ENCODE peak calls at places on chromosomes 6 and 20, in eight cellular contexts. One of them, this sample, is unnamed.
A peak's percentile ranks its signal among the peaks of the same experiment; 100 is the strongest.

GRCh38 chr6:126477678-126478077 is 137.8 kb downstream of the CENPW start:
- DNase-seq in H1: no peak
- DNase-seq in adrenal gland: no peak
- DNase-seq in Peyer's patch: no peak
- DNase-seq in AG09309: no peak
- DNase-seq in CD8-positive, alpha-beta memory T cell: no peak
- DNase-seq in hepatocyte: no peak
- DNase-seq in cardiac muscle cell: no peak
- DNase-seq in this sample: no peak

GRCh38 chr6:147395158-147395557 is 113.3 kb upstream of the SAMD5 start:
- DNase-seq in CD8-positive, alpha-beta memory T cell: no peak
- DNase-seq in Peyer's patch: no peak
- DNase-seq in H1: no peak
- DNase-seq in adrenal gland: no peak
- DNase-seq in hepatocyte: no peak
- DNase-seq in AG09309: no peak
- DNase-seq in cardiac muscle cell: peak; percentile 26
- DNase-seq in this sample: no peak

GRCh38 chr20:50366270-50367103 is 143.7 kb upstream of the PTPN1 start:
- DNase-seq in CD8-positive, alpha-beta memory T cell: no peak
- DNase-seq in cardiac muscle cell: peak; percentile 92
- DNase-seq in hepatocyte: peak; percentile 92
- DNase-seq in adrenal gland: peak; percentile 79
- DNase-seq in H1: no peak
- DNase-seq in Peyer's patch: peak; percentile 93
- DNase-seq in AG09309: peak; percentile 8
- DNase-seq in this sample: no peak

GRCh38 chr6:2990179-2990931 is 9.3 kb upstream of the NQO2 start:
- DNase-seq in AG09309: no peak
- DNase-seq in CD8-positive, alpha-beta memory T cell: no peak
- DNase-seq in hepatocyte: peak; percentile 50
- DNase-seq in cardiac muscle cell: peak; percentile 48
- DNase-seq in Peyer's patch: peak; percentile 70
- DNase-seq in H1: no peak
- DNase-seq in adrenal gland: peak; percentile 81
- DNase-seq in this sample: no peak

GRCh38 chr6:137451926-137452325 is 42.3 kb downstream of the OLIG3 start:
- DNase-seq in CD8-positive, alpha-beta memory T cell: no peak
- DNase-seq in adrenal gland: no peak
- DNase-seq in Peyer's patch: no peak
- DNase-seq in AG09309: peak; percentile 52
- DNase-seq in hepatocyte: no peak
- DNase-seq in cardiac muscle cell: no peak
- DNase-seq in H1: no peak
- DNase-seq in this sample: no peak

GRCh38 chr6:113211185-113211584 is 646.0 kb upstream of the MARCKS start:
- DNase-seq in CD8-positive, alpha-beta memory T cell: no peak
- DNase-seq in cardiac muscle cell: no peak
- DNase-seq in hepatocyte: no peak
- DNase-seq in adrenal gland: no peak
- DNase-seq in AG09309: no peak
- DNase-seq in H1: no peak
- DNase-seq in Peyer's patch: no peak
- DNase-seq in this sample: no peak

GRCh38 chr20:5070570-5070969 is 49.2 kb downstream of the PCNA start:
- DNase-seq in H1: no peak
- DNase-seq in hepatocyte: no peak
- DNase-seq in adrenal gland: no peak
- DNase-seq in cardiac muscle cell: no peak
- DNase-seq in CD8-positive, alpha-beta memory T cell: no peak
- DNase-seq in AG09309: no peak
- DNase-seq in Peyer's patch: no peak
- DNase-seq in this sample: no peak

GRCh38 chr6:99613705-99614429 is 7.2 kb downstream of the PRDM13 start:
- DNase-seq in CD8-positive, alpha-beta memory T cell: peak; percentile 32
- DNase-seq in AG09309: no peak
- DNase-seq in hepatocyte: peak; percentile 32
- DNase-seq in cardiac muscle cell: no peak
- DNase-seq in H1: no peak
- DNase-seq in adrenal gland: no peak
- DNase-seq in Peyer's patch: no peak
- DNase-seq in this sample: no peak

GRCh38 chr6:28208180-28208659 is 16.9 kb upstream of the ZSCAN9 start:
- DNase-seq in adrenal gland: no peak
- DNase-seq in H1: no peak
- DNase-seq in CD8-positive, alpha-beta memory T cell: no peak
- DNase-seq in Peyer's patch: no peak
- DNase-seq in hepatocyte: no peak
- DNase-seq in cardiac muscle cell: no peak
- DNase-seq in AG09309: no peak
- DNase-seq in this sample: no peak

GRCh38 chr6:135224037-135224647 is 43.0 kb downstream of the MYB start:
- DNase-seq in hepatocyte: no peak
- DNase-seq in adrenal gland: no peak
- DNase-seq in AG09309: no peak
- DNase-seq in Peyer's patch: no peak
- DNase-seq in CD8-positive, alpha-beta memory T cell: peak; percentile 34
- DNase-seq in cardiac muscle cell: no peak
- DNase-seq in H1: no peak
- DNase-seq in this sample: no peak

GRCh38 chr20:53386186-53386681 is 207.4 kb downstream of the ZNF217 start:
- DNase-seq in AG09309: no peak
- DNase-seq in Peyer's patch: no peak
- DNase-seq in hepatocyte: no peak
- DNase-seq in H1: no peak
- DNase-seq in cardiac muscle cell: no peak
- DNase-seq in adrenal gland: no peak
- DNase-seq in CD8-positive, alpha-beta memory T cell: no peak
- DNase-seq in this sample: no peak

GRCh38 chr6:30087876-30088275 is 12.3 kb upstream of the RNF39 start:
- DNase-seq in AG09309: no peak
- DNase-seq in CD8-positive, alpha-beta memory T cell: no peak
- DNase-seq in hepatocyte: no peak
- DNase-seq in Peyer's patch: no peak
- DNase-seq in H1: no peak
- DNase-seq in adrenal gland: no peak
- DNase-seq in cardiac muscle cell: no peak
- DNase-seq in this sample: no peak

GRCh38 chr20:34301587-34302311 is 1.4 kb downstream of the AHCY start:
- DNase-seq in adrenal gland: no peak
- DNase-seq in AG09309: no peak
- DNase-seq in cardiac muscle cell: no peak
- DNase-seq in H1: no peak
- DNase-seq in Peyer's patch: no peak
- DNase-seq in CD8-positive, alpha-beta memory T cell: no peak
- DNase-seq in hepatocyte: no peak
- DNase-seq in this sample: no peak
- H3K4me3 ChIP-seq in adrenal gland: no peak overlapping the region
- H3K4me3 ChIP-seq in AG09309: peak overlapping the region; percentile 79
- H3K4me3 ChIP-seq in cardiac muscle cell: peak overlapping the region; percentile 93
- H3K4me3 ChIP-seq in H1: peak overlapping the region; percentile 90
- H3K4me3 ChIP-seq in Peyer's patch: peak overlapping the region; percentile 91
- H3K4me3 ChIP-seq in CD8-positive, alpha-beta memory T cell: peak overlapping the region; percentile 94
- H3K4me3 ChIP-seq in hepatocyte: peak overlapping the region; percentile 86
- H3K4me3 ChIP-seq in this sample: peak overlapping the region; percentile 99

GRCh38 chr20:327946-328563 is 2.7 kb downstream of the SOX12 start:
- DNase-seq in H1: no peak
- DNase-seq in cardiac muscle cell: peak; percentile 23
- DNase-seq in adrenal gland: no peak
- DNase-seq in hepatocyte: peak; percentile 9
- DNase-seq in Peyer's patch: no peak
- DNase-seq in AG09309: no peak
- DNase-seq in CD8-positive, alpha-beta memory T cell: no peak
- DNase-seq in this sample: no peak

GRCh38 chr20:328596-329324 is 3.4 kb downstream of the SOX12 start:
- DNase-seq in CD8-positive, alpha-beta memory T cell: peak; percentile 52
- DNase-seq in AG09309: no peak
- DNase-seq in adrenal gland: no peak
- DNase-seq in Peyer's patch: no peak
- DNase-seq in cardiac muscle cell: no peak
- DNase-seq in H1: no peak
- DNase-seq in hepatocyte: no peak
- DNase-seq in this sample: no peak

GRCh38 chr20:329851-330232 is 4.5 kb downstream of the SOX12 start:
- DNase-seq in adrenal gland: no peak
- DNase-seq in Peyer's patch: no peak
- DNase-seq in hepatocyte: no peak
- DNase-seq in cardiac muscle cell: no peak
- DNase-seq in AG09309: no peak
- DNase-seq in CD8-positive, alpha-beta memory T cell: no peak
- DNase-seq in H1: no peak
- DNase-seq in this sample: no peak

GRCh38 chr20:329325-329695 is 4.0 kb downstream of the SOX12 start:
- DNase-seq in H1: no peak
- DNase-seq in Peyer's patch: no peak
- DNase-seq in cardiac muscle cell: no peak
- DNase-seq in hepatocyte: no peak
- DNase-seq in adrenal gland: no peak
- DNase-seq in CD8-positive, alpha-beta memory T cell: no peak
- DNase-seq in AG09309: no peak
- DNase-seq in this sample: no peak

DNA sequence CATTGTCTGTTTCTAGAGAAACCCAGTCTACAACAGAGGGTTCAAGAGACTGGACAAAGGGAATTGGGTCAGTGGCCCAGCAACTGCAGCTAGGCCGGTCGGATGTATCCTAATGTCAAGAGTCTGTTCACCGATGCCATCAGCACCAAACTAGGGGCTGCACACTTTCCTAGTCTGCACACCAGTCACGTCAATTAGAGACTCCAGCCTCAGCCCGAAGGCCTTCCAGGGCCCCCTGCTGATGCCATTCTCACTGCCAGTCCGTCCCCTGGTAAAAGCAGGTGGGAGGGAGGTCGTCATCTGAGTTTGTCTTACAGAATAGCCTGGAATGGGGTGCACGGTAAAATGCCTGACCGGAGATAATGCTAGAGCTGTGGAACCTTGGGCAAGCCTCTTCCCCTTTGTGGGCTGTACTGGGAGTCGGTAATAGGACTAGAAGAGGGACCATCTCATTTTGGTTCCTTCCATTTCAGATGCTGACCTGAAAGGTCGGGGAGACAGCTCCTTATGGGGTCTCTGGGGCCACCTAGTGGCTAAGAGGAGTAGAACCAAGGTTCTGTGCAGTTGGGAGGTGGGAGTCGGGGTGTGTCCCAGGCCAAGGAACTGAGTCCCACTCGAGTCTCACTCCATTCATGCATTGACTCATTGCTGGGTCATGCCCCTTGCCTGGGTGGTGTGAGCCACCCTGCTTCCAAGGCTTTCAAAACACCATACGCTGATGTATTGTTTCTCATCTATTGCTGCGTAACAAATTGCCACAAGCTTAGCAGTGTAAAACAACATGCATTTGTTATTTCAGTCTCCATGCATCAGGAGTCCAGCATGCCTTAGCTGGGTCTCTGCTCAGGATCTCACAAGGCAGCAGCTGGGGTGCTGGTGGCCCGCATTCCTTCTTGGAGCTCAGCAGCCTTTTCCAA is 5.1 kb downstream of the SOX12 start:
- DNase-seq in Peyer's patch: peak; percentile 77
- DNase-seq in AG09309: no peak
- DNase-seq in H1: no peak
- DNase-seq in adrenal gland: peak; percentile 67
- DNase-seq in CD8-positive, alpha-beta memory T cell: peak; percentile 72
- DNase-seq in hepatocyte: peak; percentile 83
- DNase-seq in cardiac muscle cell: peak; percentile 78
- DNase-seq in this sample: peak; percentile 36
- H3K4me3 ChIP-seq in Peyer's patch: no peak overlapping the region
- H3K4me3 ChIP-seq in AG09309: no peak overlapping the region
- H3K4me3 ChIP-seq in H1: no peak overlapping the region
- H3K4me3 ChIP-seq in adrenal gland: no peak overlapping the region
- H3K4me3 ChIP-seq in CD8-positive, alpha-beta memory T cell: no peak overlapping the region
- H3K4me3 ChIP-seq in hepatocyte: no peak overlapping the region
- H3K4me3 ChIP-seq in cardiac muscle cell: no peak overlapping the region
- H3K4me3 ChIP-seq in this sample: no peak overlapping the region

GRCh38 chr6:125063307-125063706 is 90.3 kb upstream of the TPD52L1 start:
- DNase-seq in AG09309: no peak
- DNase-seq in H1: no peak
- DNase-seq in Peyer's patch: no peak
- DNase-seq in hepatocyte: no peak
- DNase-seq in adrenal gland: no peak
- DNase-seq in cardiac muscle cell: no peak
- DNase-seq in CD8-positive, alpha-beta memory T cell: no peak
- DNase-seq in this sample: no peak

GRCh38 chr6:125066964-125067363 is 86.6 kb upstream of the TPD52L1 start:
- DNase-seq in cardiac muscle cell: peak; percentile 73
- DNase-seq in H1: no peak
- DNase-seq in hepatocyte: no peak
- DNase-seq in adrenal gland: no peak
- DNase-seq in AG09309: no peak
- DNase-seq in Peyer's patch: no peak
- DNase-seq in CD8-positive, alpha-beta memory T cell: peak; percentile 48
- DNase-seq in this sample: peak; percentile 4

GRCh38 chr6:125073071-125073470 is 80.5 kb upstream of the TPD52L1 start:
- DNase-seq in Peyer's patch: no peak
- DNase-seq in cardiac muscle cell: no peak
- DNase-seq in CD8-positive, alpha-beta memory T cell: no peak
- DNase-seq in hepatocyte: no peak
- DNase-seq in adrenal gland: no peak
- DNase-seq in H1: no peak
- DNase-seq in AG09309: no peak
- DNase-seq in this sample: no peak

GRCh38 chr6:125066140-125066539 is 87.4 kb upstream of the TPD52L1 start:
- DNase-seq in Peyer's patch: no peak
- DNase-seq in hepatocyte: no peak
- DNase-seq in AG09309: no peak
- DNase-seq in adrenal gland: no peak
- DNase-seq in CD8-positive, alpha-beta memory T cell: no peak
- DNase-seq in cardiac muscle cell: no peak
- DNase-seq in H1: no peak
- DNase-seq in this sample: no peak

DNA sequence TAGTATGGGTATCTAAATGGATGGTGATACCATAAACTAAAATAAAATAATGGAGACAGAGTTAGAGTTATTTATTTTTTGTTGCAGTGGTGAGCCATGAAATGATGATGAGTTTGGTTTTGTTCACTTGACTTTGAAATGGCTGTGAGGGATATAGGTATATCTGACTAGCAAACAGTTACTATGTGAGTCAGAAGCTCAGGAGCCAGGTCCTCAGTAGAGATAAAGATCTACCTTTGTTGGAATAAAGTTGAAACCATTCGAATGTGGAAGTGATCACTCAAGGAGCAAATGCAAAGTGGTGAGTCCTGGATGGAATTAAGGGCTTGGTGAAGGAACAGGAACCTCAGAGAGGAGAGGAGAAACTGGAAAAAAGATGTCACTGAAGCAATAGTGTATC is 86.0 kb upstream of the TPD52L1 start:
- DNase-seq in H1: no peak
- DNase-seq in CD8-positive, alpha-beta memory T cell: no peak
- DNase-seq in Peyer's patch: no peak
- DNase-seq in cardiac muscle cell: no peak
- DNase-seq in AG09309: no peak
- DNase-seq in hepatocyte: no peak
- DNase-seq in adrenal gland: no peak
- DNase-seq in this sample: no peak
- H3K4me3 ChIP-seq in H1: no peak overlapping the region
- H3K4me3 ChIP-seq in CD8-positive, alpha-beta memory T cell: no peak overlapping the region
- H3K4me3 ChIP-seq in Peyer's patch: no peak overlapping the region
- H3K4me3 ChIP-seq in cardiac muscle cell: no peak overlapping the region
- H3K4me3 ChIP-seq in AG09309: no peak overlapping the region
- H3K4me3 ChIP-seq in hepatocyte: no peak overlapping the region
- H3K4me3 ChIP-seq in adrenal gland: no peak overlapping the region
- H3K4me3 ChIP-seq in this sample: no peak overlapping the region

GRCh38 chr20:20371681-20372080 is 3.8 kb downstream of the INSM1 start:
- DNase-seq in AG09309: no peak
- DNase-seq in hepatocyte: no peak
- DNase-seq in cardiac muscle cell: no peak
- DNase-seq in CD8-positive, alpha-beta memory T cell: no peak
- DNase-seq in adrenal gland: no peak
- DNase-seq in Peyer's patch: no peak
- DNase-seq in H1: no peak
- DNase-seq in this sample: no peak
- H3K4me3 ChIP-seq in AG09309: no peak overlapping the region
- H3K4me3 ChIP-seq in hepatocyte: no peak overlapping the region
- H3K4me3 ChIP-seq in cardiac muscle cell: no peak overlapping the region
- H3K4me3 ChIP-seq in CD8-positive, alpha-beta memory T cell: no peak overlapping the region
- H3K4me3 ChIP-seq in adrenal gland: no peak overlapping the region
- H3K4me3 ChIP-seq in Peyer's patch: no peak overlapping the region
- H3K4me3 ChIP-seq in H1: peak overlapping the region; percentile 24
- H3K4me3 ChIP-seq in this sample: no peak overlapping the region

This sample was measured in effector memory CD4-positive, alpha-beta T cell.